ENCODE peak calls at places on chromosome 7, in eight cellular contexts. T is esophagus squamous epithelium; W is non-pigmented ciliary epithelial cell; Q is stimulated activated CD4-positive, alpha-beta T cell treated with anti-CD3 and anti-CD28 coated beads, Interleukin-15, amount 100 ng/mL, for 24 hours; B is foreskin fibroblast; U is progenitor cell of endocrine pancreas; R is NCI-H1092 treated with DMSO at 0.1 percent for 48 hours; L is stimulated activated CD8-positive, alpha-beta memory T cell treated with anti-CD3 and anti-CD28 coated beads, Interleukin-15, amount 100 ng/mL, for 4 hours. M is an unnamed sample.
A peak's percentile ranks its signal among the peaks of the same experiment; 100 is the strongest.

GRCh38 chr7:85090138-85090537 is 96.7 kb downstream of the SEMA3D start:
- DNase-seq in T (no peak), W (no peak), Q (no peak), B (no peak), U (no peak), R (no peak), L (no peak), M (no peak)

GRCh38 chr7:635227-635626 is 91.3 kb upstream of the DNAAF5 start:
- DNase-seq in T (no peak), W (no peak), Q (no peak), B (no peak), U (no peak), R (no peak), L (no peak), M (no peak)

GRCh38 chr7:81525901-81526300 is 243.9 kb downstream of the HGF start:
- DNase-seq in T (no peak), W (no peak), Q (no peak), B (no peak), U (no peak), R (no peak), L (no peak), M (no peak)

GRCh38 chr7:7563813-7564212 is 2.9 kb upstream of the MIOS start:
- DNase-seq in T (no peak), W (no peak), Q (no peak), B (peak; percentile 31), U (no peak), R (no peak), L (no peak), M (no peak)

GRCh38 chr7:6197801-6198551 is 74.4 kb downstream of the CYTH3 start:
- DNase-seq in T (no peak), W (no peak), Q (no peak), B (no peak), U (no peak), R (no peak), L (no peak), M (no peak)

GRCh38 chr7:124550036-124550435 is 215.6 kb downstream of the GPR37 start:
- DNase-seq in T (no peak), W (no peak), Q (no peak), B (peak; percentile 64), U (no peak), R (no peak), L (no peak), M (no peak)

GRCh38 chr7:101465576-101466196 is 103.0 kb downstream of the COL26A1 start:
- DNase-seq in T (no peak), W (no peak), Q (no peak), B (no peak), U (no peak), R (no peak), L (no peak), M (no peak)

GRCh38 chr7:99652671-99653070 is 27.1 kb downstream of the CYP3A5 start:
- DNase-seq in T (no peak), W (no peak), Q (no peak), B (no peak), U (no peak), R (no peak), L (no peak), M (no peak)

GRCh38 chr7:29355388-29355787 is 160.8 kb downstream of the CHN2 start:
- DNase-seq in T (no peak), W (no peak), Q (no peak), B (no peak), U (no peak), R (no peak), L (no peak), M (no peak)

GRCh38 chr7:7662527-7662926 is 22.0 kb downstream of the UMAD1 start:
- DNase-seq in T (no peak), W (no peak), Q (no peak), B (peak; percentile 59), U (no peak), R (peak; percentile 26), L (no peak), M (no peak)

GRCh38 chr7:154584352-154585252 is 418.3 kb downstream of the PAXIP1 start:
- DNase-seq in T (no peak), W (no peak), Q (no peak), B (no peak), U (no peak), R (no peak), L (no peak), M (no peak)

GRCh38 chr7:147650991-147651390 is 939.6 kb upstream of the C7orf33 start:
- DNase-seq in T (no peak), W (no peak), Q (no peak), B (no peak), U (no peak), R (no peak), L (no peak), M (no peak)

GRCh38 chr7:94643771-94644545 is 12.0 kb downstream of the SGCE start:
- DNase-seq in T (no peak), W (no peak), Q (no peak), B (no peak), U (no peak), R (no peak), L (no peak), M (no peak)

GRCh38 chr7:7434379-7434778 is 101.3 kb downstream of the COL28A1 start:
- DNase-seq in T (no peak), W (no peak), Q (no peak), B (peak; percentile 44), U (no peak), R (no peak), L (no peak), M (no peak)

GRCh38 chr7:151137841-151138540 is 29.5 kb downstream of the GBX1 start:
- DNase-seq in T (no peak), W (no peak), Q (no peak), B (no peak), U (no peak), R (no peak), L (no peak), M (no peak)